ENCODE peak calls at places on chromosome 6, in ten cellular contexts. V is MM.1S, Y is heart right ventricle, M is testis, A is stomach, J is OCI-LY7, S is pancreas, N is astrocyte, R is lower lobe of right lung, K is breast epithelium. H is an unnamed sample.

GRCh38 chr6:14283600-14284235 is 166.1 kb downstream of the CD83 start:
- DNase-seq in M (no peak), S (no peak), R (no peak), V (no peak), K (no peak), J (no peak), Y (no peak), A (no peak), N (no peak), H (no peak)

GRCh38 chr6:16676376-16676775 is 84.9 kb downstream of the ATXN1 start:
- DNase-seq in J (no peak), Y (no peak), S (no peak), A (no peak), M (no peak), K (no peak), R (no peak), V (no peak), N (no peak), H (no peak)

GRCh38 chr6:8375916-8376315 is 59.4 kb downstream of the SLC35B3 start:
- DNase-seq in R (no peak), J (no peak), Y (no peak), M (no peak), A (no peak), N (no peak), K (no peak), S (no peak), V (no peak), H (no peak)

GRCh38 chr6:40295251-40295949 is 291.8 kb downstream of the LRFN2 start:
- DNase-seq in K (no peak), S (no peak), M (no peak), V (no peak), R (no peak), A (no peak), Y (no peak), J (no peak), N (no peak), H (no peak)

GRCh38 chr6:33848498-33848897 is 44.7 kb upstream of the MLN start:
- DNase-seq in S (no peak), A (no peak), N (no peak), J (no peak), Y (no peak), V (no peak), R (no peak), M (no peak), K (no peak), H (no peak)

GRCh38 chr6:15089569-15090144 is 156.2 kb upstream of the JARID2 start:
- DNase-seq in R (peak; percentile 72), Y (no peak), M (no peak), K (peak; percentile 76), A (peak; percentile 68), N (no peak), S (peak; percentile 30), J (no peak), V (no peak), H (no peak)

GRCh38 chr6:113649276-113649675 is 207.9 kb upstream of the MARCKS start:
- DNase-seq in N (peak; percentile 56), J (no peak), S (peak; percentile 72), R (no peak), K (no peak), A (no peak), M (no peak), Y (no peak), V (no peak), H (no peak)

GRCh38 chr6:31851485-31851832 is 11.2 kb downstream of the NEU1 start:
- DNase-seq in V (no peak), A (no peak), Y (no peak), R (no peak), N (peak; percentile 43), K (no peak), J (no peak), S (no peak), M (no peak), H (no peak)

GRCh38 chr6:40588480-40588879 is 1.3 kb upstream of the LRFN2 start:
- DNase-seq in Y (no peak), N (no peak), S (peak; percentile 18), M (no peak), R (no peak), V (no peak), K (no peak), J (no peak), A (no peak), H (no peak)

GRCh38 chr6:5481024-5481423 is 219.7 kb downstream of the FARS2 start:
- DNase-seq in R (no peak), A (no peak), J (no peak), M (no peak), V (no peak), S (no peak), K (no peak), N (no peak), Y (peak; percentile 16), H (no peak)

GRCh38 chr6:26020983-26021349 is 58.4 kb downstream of the TRIM38 start:
- DNase-seq in S (peak; percentile 66), K (peak; percentile 70), V (no peak), R (peak; percentile 76), M (peak; percentile 57), A (peak; percentile 64), J (no peak), N (peak; percentile 58), Y (peak; percentile 58), H (peak; percentile 55)

GRCh38 chr6:154058963-154059680 is 20.1 kb downstream of the OPRM1 start:
- DNase-seq in N (no peak), M (no peak), K (no peak), Y (no peak), A (no peak), R (no peak), S (no peak), J (no peak), V (no peak), H (no peak)

GRCh38 chr6:111841822-111842221 is 31.4 kb downstream of the FYN start:
- DNase-seq in V (no peak), Y (peak; percentile 44), K (no peak), S (no peak), R (no peak), A (peak; percentile 31), M (no peak), N (peak; percentile 99), J (peak; percentile 43), H (no peak)

GRCh38 chr6:79040083-79040482 is 38.0 kb downstream of the PHIP start:
- DNase-seq in M (no peak), N (peak; percentile 67), S (no peak), Y (no peak), R (no peak), K (no peak), V (peak; percentile 11), J (no peak), A (no peak), H (no peak)

GRCh38 chr6:34005845-34006644 is 139.8 kb downstream of the GRM4 start:
- DNase-seq in R (no peak), V (no peak), N (no peak), A (no peak), S (no peak), M (no peak), K (no peak), Y (no peak), J (no peak), H (no peak)

GRCh38 chr6:30743099-30744053 is 889 bp upstream of the FLOT1 start:
- DNase-seq in R (peak; percentile 51), Y (no peak), J (no peak), V (peak; percentile 57), K (no peak), S (peak; percentile 55), M (peak; percentile 42), A (no peak), N (no peak), H (peak; percentile 45)

GRCh38 chr6:34809914-34810882 is 18.3 kb downstream of the BLTP3A start:
- DNase-seq in N (peak; percentile 26), Y (no peak), R (no peak), J (no peak), V (no peak), A (no peak), K (no peak), S (no peak), M (no peak), H (no peak)

GRCh38 chr6:127403636-127404035 is 55.6 kb downstream of the KIAA0408 start:
- DNase-seq in N (no peak), K (no peak), A (no peak), J (no peak), M (no peak), Y (no peak), V (peak; percentile 82), S (no peak), R (no peak), H (no peak)

GRCh38 chr6:168116446-168116974 is 37.5 kb upstream of the FRMD1 start:
- DNase-seq in R (no peak), K (peak; percentile 22), M (no peak), Y (no peak), N (no peak), A (no peak), S (no peak), J (no peak), V (no peak), H (no peak)

GRCh38 chr6:129894904-129895303 is 33.8 kb upstream of the TMEM244 start:
- DNase-seq in K (no peak), V (no peak), N (no peak), A (no peak), M (no peak), S (no peak), Y (no peak), J (no peak), R (no peak), H (no peak)

GRCh38 chr6:69019832-69020231 is 384.8 kb downstream of the ADGRB3 start:
- DNase-seq in K (no peak), M (no peak), N (peak; percentile 55), V (no peak), A (no peak), J (no peak), R (no peak), Y (no peak), S (no peak), H (no peak)

GRCh38 chr6:28496099-28496779 is 19.4 kb downstream of the GPX6 start:
- DNase-seq in N (no peak), A (no peak), R (no peak), M (no peak), Y (no peak), V (no peak), J (peak; percentile 20), K (no peak), S (no peak), H (no peak)
- TF ChIP-seq CTCF in N (peak; percentile 6), A (no peak), R (no peak), M (no peak), Y (no peak), V (peak; percentile 16), J (peak; percentile 64), K (no peak), S (no peak), H (no peak)

GRCh38 chr6:160767647-160768019 is 65.6 kb downstream of the PLG start:
- DNase-seq in N (no peak), R (no peak), J (no peak), V (no peak), Y (no peak), M (no peak), A (no peak), K (no peak), S (no peak), H (no peak)
- H3K4me3 ChIP-seq in N (no peak overlapping the region), R (peak overlapping the region; percentile 39), J (no peak overlapping the region), V (no peak overlapping the region), Y (peak overlapping the region; percentile 57), M (peak overlapping the region; percentile 53), A (peak overlapping the region; percentile 55), K (no peak overlapping the region), S (peak overlapping the region; percentile 49), H (no peak overlapping the region)

GRCh38 chr6:11384531-11385309 is 152.3 kb upstream of the NEDD9 start:
- DNase-seq in Y (no peak), V (no peak), A (no peak), S (no peak), J (no peak), R (no peak), M (no peak), N (peak; percentile 67), K (no peak), H (no peak)
- H3K4me1 ChIP-seq in Y (peaks cover 12% of the 10 kb centered on the region), V (peaks cover 45% of the 10 kb centered on the region), A (no peaks in the 10 kb centered on the region), S (no peaks in the 10 kb centered on the region), J (peaks cover 53% of the 10 kb centered on the region), R (peaks cover 71% of the 10 kb centered on the region), M (no peaks in the 10 kb centered on the region), N (no peaks in the 10 kb centered on the region), K (peaks cover 5% of the 10 kb centered on the region), H (peaks cover 29% of the 10 kb centered on the region)

GRCh38 chr6:163405412-163406309 is 8.9 kb upstream of the QKI start:
- DNase-seq in M (peak; percentile 85), N (no peak), V (peak; percentile 28), A (peak; percentile 69), Y (peak; percentile 68), R (peak; percentile 89), J (no peak), K (no peak), S (peak; percentile 37), H (no peak)
- TF ChIP-seq CTCF in M (no peak), N (no peak), V (no peak), A (no peak), Y (no peak), R (no peak), J (no peak), K (no peak), S (no peak), H (no peak)